ENCODE peak calls at places on chromosomes 11 and 22, in seven cellular contexts. G, T, F, U, R, J and Q are unnamed samples.

GRCh38 chr11:17883946-17884345 is 128.9 kb downstream of the SERGEF start:
- DNase-seq in J (no peak), G (no peak), F (no peak), R (no peak), U (no peak), T (no peak), Q (no peak)

GRCh38 chr11:95650271-95650670 is 139.3 kb downstream of the FAM76B start:
- DNase-seq in J (no peak), G (no peak), F (no peak), T (no peak), U (peak), R (no peak), Q (no peak)

GRCh38 chr11:64893194-64894069 is 15.0 kb upstream of the EHD1 start:
- DNase-seq in R (no peak), J (no peak), T (no peak), G (no peak), U (no peak), F (no peak), Q (no peak)

GRCh38 chr22:20205964-20206708 is 55.3 kb upstream of the CCDC188 start:
- DNase-seq in U (no peak), T (peak), G (peak), R (no peak), J (no peak), F (no peak), Q (peak)

GRCh38 chr11:131223198-131223975 is 147.0 kb upstream of the NTM start:
- DNase-seq in F (no peak), U (no peak), T (no peak), R (no peak), J (no peak), G (no peak), Q (no peak)

GRCh38 chr11:76553554-76554476 is 109.0 kb downstream of the EMSY start:
- DNase-seq in G (no peak), F (no peak), R (no peak), J (no peak), T (no peak), U (no peak), Q (no peak)

GRCh38 chr11:84890706-84891105 is 736.4 kb downstream of the DLG2 start:
- DNase-seq in F (no peak), G (no peak), R (peak), J (no peak), U (peak), T (no peak), Q (no peak)

GRCh38 chr11:14981507-14981906 is 9.4 kb upstream of the CALCA start:
- DNase-seq in U (no peak), J (no peak), F (no peak), R (no peak), G (no peak), T (no peak), Q (no peak)

GRCh38 chr11:103266167-103266831 is 157.1 kb downstream of the DYNC2H1 start:
- DNase-seq in J (no peak), T (no peak), U (no peak), G (no peak), F (no peak), R (no peak), Q (no peak)

GRCh38 chr11:38723361-38723760 is 2125.3 kb upstream of the RAG2 start:
- DNase-seq in T (no peak), U (no peak), R (no peak), J (no peak), G (no peak), F (no peak), Q (no peak)

GRCh38 chr11:126347751-126348628 is 7.5 kb upstream of the ST3GAL4 start:
- DNase-seq in U (no peak), F (no peak), R (no peak), J (peak), T (no peak), G (no peak), Q (no peak)

GRCh38 chr22:38835888-38836301 is 7.9 kb downstream of the NPTXR start:
- DNase-seq in F (peak), G (no peak), J (no peak), R (no peak), U (no peak), T (no peak), Q (no peak)

GRCh38 chr11:31767665-31768064 is 43.5 kb downstream of the PAX6 start:
- DNase-seq in U (peak), J (no peak), G (no peak), F (no peak), T (no peak), R (no peak), Q (no peak)